ENCODE peak calls at places on chromosome X, in six cellular contexts. N is epithelial cell of proximal tubule; F is activated CD4-positive, alpha-beta memory T cell treated with anti-CD3 and anti-CD28 coated beads for 36 hours; X is NCI-H1092; S is CD4-positive, alpha-beta T cell; A is hypothalamus. O is an unnamed sample.

GRCh38 chrX:1388651-1389050 is 3.3 kb downstream of the SLC25A6 start:
- DNase-seq in A (no peak), X (no peak), F (no peak), S (no peak), N (no peak), O (no peak)

GRCh38 chrX:154541896-154542722 is 4.5 kb downstream of the G6PD start:
- DNase-seq in N (no peak), F (peak; percentile 66), A (peak; percentile 20), S (no peak), X (no peak), O (peak; percentile 7)

GRCh38 chrX:140091276-140091886 is 126.1 kb upstream of the CXorf66 start:
- DNase-seq in S (peak; percentile 20), X (no peak), F (peak; percentile 43), N (no peak), A (no peak), O (peak; percentile 12)

GRCh38 chrX:13376857-13377441 is 57.1 kb upstream of the ATXN3L start:
- DNase-seq in N (no peak), S (no peak), X (peak; percentile 93), F (peak; percentile 31), A (no peak), O (no peak)

GRCh38 chrX:53476371-53476770 is 42.2 kb upstream of the HSD17B10 start:
- DNase-seq in N (no peak), S (no peak), A (no peak), X (no peak), F (no peak), O (no peak)

GRCh38 chrX:20141281-20142220 is at the start of gene EIF1AX:
- DNase-seq in N (peak; percentile 80), S (peak; percentile 99), F (peak; percentile 97), A (peak; percentile 81), X (peak; percentile 99), O (peak; percentile 92)

GRCh38 chrX:153421856-153422255 is 10.6 kb downstream of the ZFP92 start:
- DNase-seq in X (no peak), F (no peak), S (no peak), N (no peak), A (no peak), O (no peak)

GRCh38 chrX:65706041-65706828 is 38.8 kb downstream of the MSN start:
- DNase-seq in A (no peak), N (peak; percentile 71), X (no peak), F (peak; percentile 80), S (peak; percentile 37), O (no peak)

GRCh38 chrX:72620550-72621145 is 48.0 kb upstream of the HDAC8 start:
- DNase-seq in S (no peak), A (no peak), N (peak; percentile 42), X (no peak), F (peak; percentile 72), O (no peak)

GRCh38 chrX:16643160-16643559 is 6.8 kb upstream of the S100G start:
- DNase-seq in F (no peak), S (no peak), N (no peak), X (no peak), A (no peak), O (no peak)

GRCh38 chrX:80879143-80879542 is 69.5 kb upstream of the BRWD3 start:
- DNase-seq in F (no peak), A (no peak), S (no peak), X (peak; percentile 28), N (no peak), O (no peak)

GRCh38 chrX:65723706-65724105 is 56.3 kb downstream of the MSN start:
- DNase-seq in X (no peak), S (peak; percentile 18), F (peak; percentile 62), N (no peak), A (no peak), O (no peak)